ENCODE peak calls at places on chromosomes 5 and 9, in five cellular contexts. W is osteoblast, B is MM.1S, P is mammary epithelial cell, G is H1. Q is an unnamed sample.

GRCh38 chr5:107218457-107219193 is 452.1 kb downstream of the EFNA5 start:
- DNase-seq in W (no peak), B (no peak), P (peak), G (no peak), Q (no peak)

GRCh38 chr9:90331826-90332575 is 310.6 kb downstream of the DIRAS2 start:
- DNase-seq in W (peak), B (no peak), P (no peak), G (no peak), Q (no peak)

GRCh38 chr5:34051374-34051980 is 8.5 kb upstream of the C1QTNF3 start:
- DNase-seq in W (no peak), B (no peak), P (no peak), G (no peak), Q (no peak)

GRCh38 chr5:158879993-158880392 is 219.7 kb downstream of the EBF1 start:
- DNase-seq in W (no peak), B (no peak), P (no peak), G (no peak), Q (no peak)

GRCh38 chr9:79403495-79403894 is 168.3 kb upstream of the TLE4 start:
- DNase-seq in W (no peak), B (no peak), P (no peak), G (no peak), Q (no peak)

GRCh38 chr5:85268194-85268593 is 883.5 kb upstream of the EDIL3 start:
- DNase-seq in W (no peak), B (no peak), P (no peak), G (no peak), Q (no peak)

GRCh38 chr5:5826911-5827310 is 404.4 kb downstream of the ICE1 start:
- DNase-seq in W (peak), B (no peak), P (no peak), G (no peak), Q (no peak)

GRCh38 chr5:159605585-159605984 is 275.3 kb upstream of the IL12B start:
- DNase-seq in W (peak), B (no peak), P (no peak), G (no peak), Q (no peak)

GRCh38 chr9:121445986-121446385 is 53.7 kb downstream of the GGTA1 start:
- DNase-seq in W (no peak), B (no peak), P (no peak), G (no peak), Q (no peak)

GRCh38 chr5:77636423-77637169 is 1.9 kb downstream of the OTP start:
- DNase-seq in W (peak), B (no peak), P (no peak), G (peak), Q (peak)

GRCh38 chr9:112380771-112381181 is 868 bp downstream of the HSDL2 start:
- DNase-seq in W (no peak), B (no peak), P (peak), G (no peak), Q (no peak)

GRCh38 chr5:91257301-91257700 is 125.8 kb downstream of the ARRDC3 start:
- DNase-seq in W (no peak), B (no peak), P (no peak), G (no peak), Q (no peak)

GRCh38 chr5:149803641-149804468 is 73.7 kb downstream of the PPARGC1B start:
- DNase-seq in W (no peak), B (no peak), P (no peak), G (no peak), Q (no peak)

GRCh38 chr9:122226758-122227575 is 1.8 kb downstream of the LHX6 start:
- DNase-seq in W (peak), B (no peak), P (no peak), G (peak), Q (peak)

GRCh38 chr9:81776390-81776789 is 87.0 kb upstream of the TLE1 start:
- DNase-seq in W (no peak), B (no peak), P (no peak), G (no peak), Q (no peak)

GRCh38 chr5:91487420-91487819 is 104.3 kb upstream of the ARRDC3 start:
- DNase-seq in W (no peak), B (no peak), P (no peak), G (no peak), Q (no peak)

GRCh38 chr9:132562313-132562588 is 20.2 kb upstream of the BARHL1 start:
- DNase-seq in W (no peak), B (no peak), P (no peak), G (no peak), Q (no peak)

GRCh38 chr5:153794327-153794726 is 244.4 kb downstream of the FAM114A2 start:
- DNase-seq in W (no peak), B (no peak), P (no peak), G (no peak), Q (no peak)

GRCh38 chr9:79195904-79196303 is 375.9 kb upstream of the TLE4 start:
- DNase-seq in W (peak), B (no peak), P (no peak), G (no peak), Q (no peak)

GRCh38 chr5:149827086-149827485 is 97.0 kb downstream of the PPARGC1B start:
- DNase-seq in W (no peak), B (no peak), P (no peak), G (no peak), Q (no peak)

GRCh38 chr5:78626009-78626571 is 22.5 kb downstream of the LHFPL2 start:
- DNase-seq in W (no peak), B (no peak), P (no peak), G (no peak), Q (no peak)

GRCh38 chr9:114310471-114311450 is 12.1 kb upstream of the ORM1 start:
- DNase-seq in W (no peak), B (no peak), P (no peak), G (peak), Q (no peak)

GRCh38 chr9:6305954-6306563 is 22.1 kb upstream of the TPD52L3 start:
- DNase-seq in W (peak), B (peak), P (peak), G (no peak), Q (no peak)

GRCh38 chr5:58012103-58012502 is 447.8 kb downstream of the PLK2 start:
- DNase-seq in W (no peak), B (no peak), P (no peak), G (no peak), Q (no peak)

GRCh38 chr9:97794666-97795065 is 58.4 kb upstream of the FOXE1 start:
- DNase-seq in W (peak), B (no peak), P (no peak), G (no peak), Q (no peak)

GRCh38 chr5:10632110-10632903 is 68.4 kb downstream of the ANKRD33B start:
- DNase-seq in W (no peak), B (no peak), P (no peak), G (no peak), Q (no peak)

GRCh38 chr5:124719346-124719967 is 27.0 kb downstream of the ZNF608 start:
- DNase-seq in W (no peak), B (no peak), P (no peak), G (no peak), Q (no peak)
- H3K4me2 ChIP-seq in W (no peak), B (no peak), P (no peak), G (peak), Q (no peak)

GRCh38 chr5:4487581-4487980 is 652.5 kb upstream of the ADAMTS16 start:
- DNase-seq in W (no peak), B (no peak), P (no peak), G (no peak), Q (no peak)
- H2AFZ ChIP-seq in W (no peak), B (no peak), P (no peak), G (no peak), Q (no peak)

GRCh38 chr9:16727452-16728127 is 142.9 kb downstream of the BNC2 start:
- DNase-seq in W (peak), B (peak), P (no peak), G (no peak), Q (no peak)

GRCh38 chr9:16729656-16730055 is 140.8 kb downstream of the BNC2 start:
- DNase-seq in W (no peak), B (no peak), P (no peak), G (no peak), Q (no peak)

GRCh38 chr9:16726718-16727451 is 143.6 kb downstream of the BNC2 start:
- DNase-seq in W (peak), B (peak), P (peak), G (peak), Q (peak)

GRCh38 chr9:16730162-16730561 is 140.3 kb downstream of the BNC2 start:
- DNase-seq in W (no peak), B (no peak), P (no peak), G (no peak), Q (no peak)

DNA sequence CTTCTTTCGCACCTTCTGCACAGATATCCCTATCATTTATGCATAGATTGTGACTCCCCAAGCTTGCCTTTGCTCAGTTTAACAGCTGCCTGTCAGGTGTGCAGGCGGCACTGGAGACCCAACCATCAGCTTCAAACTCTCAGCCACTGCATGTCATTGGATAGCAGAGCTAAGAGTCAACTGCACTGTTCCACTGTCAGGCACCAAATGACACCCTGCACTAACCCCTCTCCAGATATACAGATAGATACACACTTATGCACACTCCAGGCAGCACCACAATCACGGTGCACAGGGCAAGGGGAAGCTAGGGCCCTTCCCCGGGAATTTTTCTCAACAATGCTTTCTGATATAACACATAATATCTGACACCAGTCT is 142.4 kb downstream of the BNC2 start:
- DNase-seq in W (no peak), B (no peak), P (no peak), G (no peak), Q (no peak)
- H3K4me2 ChIP-seq in W (peak), B (peak), P (no peak), G (peak), Q (peak)

GRCh38 chr9:92610470-92611420 is 59.2 kb downstream of the IPPK start:
- DNase-seq in W (no peak), B (no peak), P (no peak), G (no peak), Q (no peak)
- H2AFZ ChIP-seq in W (no peak), B (no peak), P (no peak), G (no peak), Q (no peak)

DNA sequence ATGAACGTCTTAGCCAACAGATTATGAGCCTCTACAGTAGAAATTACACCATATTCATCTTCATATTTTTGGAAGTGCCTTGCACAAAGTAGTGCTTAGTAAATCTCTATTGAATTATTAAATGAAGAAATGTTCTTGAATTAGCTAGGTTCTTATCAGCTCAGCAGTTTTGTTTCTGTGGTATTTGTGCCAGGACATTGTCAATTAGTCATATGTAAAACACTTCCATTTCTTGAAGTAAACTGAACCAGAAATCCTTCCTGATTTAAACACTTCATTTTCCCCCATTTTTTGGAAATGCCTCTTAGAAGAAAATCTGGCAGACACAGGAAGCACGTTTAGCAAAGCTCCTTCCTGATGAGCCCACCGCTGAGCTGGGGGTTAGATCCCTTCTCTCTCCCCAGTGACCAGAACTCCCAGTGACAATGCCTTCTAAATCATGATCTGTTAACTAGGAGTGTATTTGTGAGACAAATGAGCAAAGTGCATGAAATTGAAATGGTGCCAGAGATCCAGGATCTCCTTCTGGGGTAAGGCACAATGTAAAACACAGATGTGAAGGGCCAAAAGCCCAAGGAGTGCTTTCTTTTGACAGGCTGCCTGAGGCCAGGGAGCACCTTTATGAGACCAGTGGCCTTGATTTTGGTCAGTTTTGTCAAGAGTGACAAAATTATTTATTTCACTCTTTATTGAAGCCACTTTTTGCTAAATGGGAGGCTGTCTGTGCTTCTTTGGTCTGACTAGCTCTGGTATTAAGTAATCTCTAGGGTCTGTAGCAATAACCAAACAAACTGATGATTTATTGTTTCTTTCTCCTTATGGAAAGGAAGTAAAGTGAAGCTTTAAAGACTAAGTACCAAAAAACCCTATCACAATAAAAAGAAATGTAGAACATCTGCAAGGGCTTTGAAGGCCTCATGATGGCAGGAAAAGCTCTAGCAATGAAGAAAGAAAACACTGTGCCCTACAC is 25.6 kb upstream of the RUSC2 start:
- DNase-seq in W (peak), B (no peak), P (no peak), G (no peak), Q (no peak)
- H3K4me2 ChIP-seq in W (peak), B (no peak), P (no peak), G (no peak), Q (no peak)

DNA sequence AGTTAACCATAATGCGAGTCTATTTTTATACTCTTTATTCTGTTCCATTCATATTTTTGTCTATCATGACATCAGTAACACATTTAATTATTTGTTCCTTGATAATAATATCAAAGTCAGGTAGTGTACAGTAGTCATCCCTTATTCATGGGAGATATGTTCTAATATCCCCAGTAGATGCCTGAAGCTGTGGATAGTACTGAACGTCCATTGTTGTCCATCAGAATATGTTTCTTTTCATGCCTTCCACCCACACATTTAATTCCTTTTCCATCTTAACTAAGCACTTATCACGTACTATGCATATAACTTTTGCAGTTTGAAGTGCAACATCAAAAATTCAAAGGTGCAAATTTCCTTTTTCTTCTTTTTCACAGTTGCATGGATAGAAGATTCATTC is 53.6 kb downstream of the FER start:
- DNase-seq in W (no peak), B (no peak), P (no peak), G (no peak), Q (no peak)
- H2AFZ ChIP-seq in W (peak), B (no peak), P (peak), G (no peak), Q (no peak)

GRCh38 chr5:19771174-19771835 is 216.7 kb downstream of the CDH18 start:
- DNase-seq in W (no peak), B (no peak), P (peak), G (no peak), Q (no peak)

GRCh38 chr5:19767987-19768386 is 220.0 kb downstream of the CDH18 start:
- DNase-seq in W (no peak), B (no peak), P (no peak), G (no peak), Q (no peak)
- H3K4me2 ChIP-seq in W (no peak), B (no peak), P (no peak), G (peak), Q (peak)

DNA sequence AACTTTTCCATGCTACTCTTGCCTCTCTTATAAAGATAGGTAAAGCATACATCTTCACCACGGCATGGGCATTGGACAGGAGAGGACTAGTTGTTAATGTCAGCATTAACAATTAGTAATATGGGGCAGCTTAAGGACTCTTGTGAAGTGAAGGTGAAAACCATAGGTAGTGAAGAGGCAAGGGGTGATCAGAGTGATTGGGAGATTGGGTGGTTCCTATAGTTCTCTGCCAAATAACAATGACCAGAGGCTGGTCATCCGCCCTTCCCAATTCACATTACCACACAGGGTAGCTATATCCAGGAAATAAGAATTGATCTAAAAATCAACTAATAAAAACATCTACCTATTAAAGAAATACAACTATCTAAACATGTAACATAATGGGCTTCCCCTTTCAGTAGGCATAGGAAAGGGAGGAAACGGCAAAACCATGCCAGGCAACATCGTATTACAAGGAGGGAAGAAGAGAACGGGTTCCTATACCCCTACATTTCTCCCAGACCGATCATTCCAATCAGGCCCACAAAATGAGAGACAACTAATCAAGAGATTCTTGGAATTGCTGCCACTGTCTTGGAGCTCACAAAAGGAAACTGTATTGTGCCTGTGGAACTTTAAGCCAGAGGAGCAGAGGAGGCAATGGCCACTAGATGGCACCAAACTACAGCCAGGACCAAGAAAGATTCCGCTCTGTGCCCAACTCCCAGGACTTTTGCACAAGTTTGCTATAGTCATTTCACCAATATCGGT is 121.6 kb downstream of the FBXL17 start:
- DNase-seq in W (peak), B (peak), P (peak), G (peak), Q (peak)
- H2AFZ ChIP-seq in W (peak), B (no peak), P (peak), G (peak), Q (no peak)

GRCh38 chr9:135699440-135699839 is at the start of gene SOHLH1:
- DNase-seq in W (no peak), B (no peak), P (no peak), G (no peak), Q (no peak)
- H3K4me2 ChIP-seq in W (no peak), B (no peak), P (no peak), G (no peak), Q (no peak)